ENCODE peak calls at places on chromosomes 6 and 20, in six cellular contexts. Y is NCI-H446 treated with DMSO at 0.1 percent for 48 hours; A is AML-193; F is stimulated activated CD4-positive, alpha-beta T cell treated with anti-CD3 and anti-CD28 coated beads, Interleukin-1b, Interleukin-23, amount 100 ng/mL, for 24 hours; D is sciatic nerve; Z is SJSA1. B is an unnamed sample.

GRCh38 chr6:73577605-73578160 is 56.9 kb upstream of the EEF1A1 start:
- DNase-seq in Z (no peak), Y (no peak), A (no peak), F (no peak), D (no peak), B (no peak)

GRCh38 chr20:64083380-64084208 is 604 bp downstream of the LKAAEAR1 start:
- DNase-seq in Z (peak), A (peak), Y (peak), D (peak), F (peak), B (no peak)

GRCh38 chr6:106439459-106439858 is 78.9 kb downstream of the CRYBG1 start:
- DNase-seq in A (no peak), Y (no peak), Z (peak), D (no peak), F (no peak), B (no peak)

GRCh38 chr6:121515615-121516265 is 80.3 kb downstream of the GJA1 start:
- DNase-seq in D (no peak), Y (no peak), F (no peak), Z (peak), A (no peak), B (no peak)

GRCh38 chr6:7235712-7236311 is 77.2 kb downstream of the SSR1 start:
- DNase-seq in Z (no peak), Y (no peak), A (no peak), F (no peak), D (no peak), B (no peak)

GRCh38 chr6:31764239-31764638 is 1.8 kb downstream of the SAPCD1 start:
- DNase-seq in D (no peak), Z (no peak), A (no peak), Y (no peak), F (no peak), B (no peak)

GRCh38 chr20:5078399-5078958 is 41.3 kb downstream of the PCNA start:
- DNase-seq in D (peak), F (peak), Y (no peak), A (peak), Z (peak), B (no peak)

GRCh38 chr6:7770111-7770510 is 44.2 kb downstream of the BMP6 start:
- DNase-seq in Y (no peak), A (no peak), Z (peak), F (no peak), D (no peak), B (no peak)

GRCh38 chr6:144581807-144582537 is 296.8 kb downstream of the UTRN start:
- DNase-seq in Z (no peak), A (peak), D (no peak), F (no peak), Y (no peak), B (no peak)

GRCh38 chr20:63653974-63654680 is 903 bp upstream of the STMN3 start:
- DNase-seq in A (no peak), D (no peak), Z (no peak), Y (no peak), F (no peak), B (no peak)

GRCh38 chr20:44698351-44698750 is 16.8 kb upstream of the CCN5 start:
- DNase-seq in D (no peak), F (no peak), Y (no peak), A (no peak), Z (no peak), B (peak)

GRCh38 chr20:46990017-46990810 is 95.6 kb downstream of the EYA2 start:
- DNase-seq in Y (no peak), D (no peak), F (no peak), A (no peak), Z (no peak), B (no peak)

GRCh38 chr20:38307371-38308046 is 3.6 kb downstream of the BPI start:
- DNase-seq in Z (no peak), A (peak), Y (no peak), F (no peak), D (no peak), B (no peak)

GRCh38 chr6:149306967-149307366 is 10.5 kb upstream of the TAB2 start:
- DNase-seq in Z (peak), A (no peak), D (no peak), F (no peak), Y (no peak), B (no peak)

GRCh38 chr6:161631676-161632194 is 357.9 kb upstream of the AGPAT4 start:
- DNase-seq in D (no peak), Y (no peak), F (no peak), Z (peak), A (no peak), B (no peak)

GRCh38 chr6:46990031-46990644 is 52.0 kb downstream of the ADGRF1 start:
- DNase-seq in Y (no peak), A (no peak), D (no peak), Z (peak), F (no peak), B (no peak)

GRCh38 chr6:28330033-28330432 is 5.9 kb downstream of the ZSCAN31 start:
- DNase-seq in A (no peak), F (no peak), Y (no peak), Z (no peak), D (no peak), B (no peak)

GRCh38 chr6:166488081-166488685 is 98.3 kb downstream of the RAMACL start:
- DNase-seq in F (peak), Y (no peak), D (peak), Z (no peak), A (peak), B (no peak)

GRCh38 chr6:33442283-33442682 is 12.1 kb upstream of the ZBTB9 start:
- DNase-seq in A (no peak), F (no peak), D (no peak), Z (no peak), Y (no peak), B (no peak)

B was measured in RWPE2.